ENCODE peak calls at places on chromosomes 1 and 21, in nine cellular contexts. W is H9, J is astrocyte of the spinal cord, S is ascending aorta, R is right atrium auricular region, O is WTC11, M is HCT116, I is body of pancreas, G is cardiac fibroblast. B is an unnamed sample.
A peak's percentile ranks its signal among the peaks of the same experiment; 100 is the strongest.

GRCh38 chr21:36548866-36549265 is 68.9 kb upstream of the CLDN14 start:
- DNase-seq in W (no peak), J (no peak), S (no peak), R (no peak), O (no peak), M (no peak), I (no peak), G (no peak), B (no peak)

GRCh38 chr1:165080253-165080896 is 276.1 kb downstream of the LMX1A start:
- DNase-seq in W (no peak), J (no peak), S (no peak), R (no peak), O (no peak), M (no peak), I (no peak), G (peak; percentile 8), B (no peak)

GRCh38 chr1:88658419-88658818 is 25.7 kb upstream of the PKN2 start:
- DNase-seq in W (no peak), J (no peak), S (no peak), R (no peak), O (no peak), M (no peak), I (no peak), G (no peak), B (no peak)

GRCh38 chr1:245180496-245180895 is 25.7 kb downstream of the KIF26B start:
- DNase-seq in W (no peak), J (peak; percentile 37), S (no peak), R (no peak), O (no peak), M (no peak), I (no peak), G (no peak), B (peak; percentile 25)

GRCh38 chr1:185694081-185694480 is 40.1 kb upstream of the HMCN1 start:
- DNase-seq in W (no peak), J (no peak), S (no peak), R (no peak), O (no peak), M (no peak), I (peak; percentile 27), G (peak; percentile 17), B (no peak)

GRCh38 chr1:33410091-33410701 is 20.7 kb downstream of the PHC2 start:
- DNase-seq in W (no peak), J (peak; percentile 68), S (peak; percentile 11), R (no peak), O (no peak), M (no peak), I (no peak), G (peak; percentile 85), B (no peak)

GRCh38 chr21:17463441-17463840 is 49.4 kb upstream of the CXADR start:
- DNase-seq in W (no peak), J (peak; percentile 79), S (no peak), R (no peak), O (no peak), M (no peak), I (no peak), G (peak; percentile 85), B (no peak)

GRCh38 chr1:102834688-102835320 is 273.5 kb downstream of the COL11A1 start:
- DNase-seq in W (no peak), J (no peak), S (no peak), R (no peak), O (no peak), M (no peak), I (no peak), G (peak; percentile 49), B (no peak)

GRCh38 chr1:150613061-150613920 is 16.1 kb downstream of the ENSA start:
- DNase-seq in W (no peak), J (peak; percentile 94), S (peak; percentile 36), R (no peak), O (no peak), M (peak; percentile 88), I (peak; percentile 44), G (peak; percentile 96), B (no peak)

GRCh38 chr1:235584973-235585372 is 64.6 kb downstream of the GNG4 start:
- DNase-seq in W (no peak), J (no peak), S (no peak), R (no peak), O (no peak), M (no peak), I (no peak), G (no peak), B (no peak)

GRCh38 chr1:235588916-235589515 is 60.6 kb downstream of the GNG4 start:
- DNase-seq in W (no peak), J (peak; percentile 10), S (no peak), R (no peak), O (no peak), M (no peak), I (no peak), G (peak; percentile 86), B (no peak)

GRCh38 chr1:235588156-235588555 is 61.4 kb downstream of the GNG4 start:
- DNase-seq in W (no peak), J (no peak), S (no peak), R (no peak), O (no peak), M (no peak), I (no peak), G (no peak), B (no peak)

GRCh38 chr1:235586992-235587391 is 62.6 kb downstream of the GNG4 start:
- DNase-seq in W (no peak), J (no peak), S (no peak), R (no peak), O (no peak), M (no peak), I (no peak), G (no peak), B (no peak)

DNA sequence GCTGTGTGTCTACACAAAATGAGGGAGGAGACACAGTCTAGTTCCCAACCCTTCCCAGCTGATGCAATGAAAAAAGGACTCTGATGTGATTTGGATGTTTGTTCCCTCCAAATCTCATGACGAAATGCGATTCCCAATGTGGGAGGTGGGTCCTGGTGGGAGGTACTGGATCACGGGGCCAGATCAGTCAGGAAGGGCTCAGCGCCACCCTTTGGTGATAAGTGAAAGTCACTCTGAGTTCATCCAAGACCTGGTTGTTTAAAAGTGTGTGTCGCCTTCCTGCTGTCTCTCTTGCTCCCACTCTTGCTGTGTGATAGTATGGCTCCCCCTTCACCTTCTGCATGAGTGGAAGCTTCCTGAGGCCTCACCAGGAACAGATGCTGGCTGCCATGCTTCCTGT is 63.2 kb downstream of the GNG4 start:
- DNase-seq in W (peak; percentile 58), J (no peak), S (no peak), R (no peak), O (peak; percentile 52), M (no peak), I (no peak), G (no peak), B (no peak)
- TF ChIP-seq CTCF in W (peak; percentile 63), J (no peak), S (no peak), R (no peak), O (no peak), M (no peak), I (no peak), G (no peak), B (no peak)

GRCh38 chr1:81809808-81810207 is 9.1 kb downstream of the ADGRL2 start:
- DNase-seq in W (no peak), J (no peak), S (no peak), R (no peak), O (no peak), M (no peak), I (no peak), G (no peak), B (no peak)

GRCh38 chr1:81812712-81813111 is 12.0 kb downstream of the ADGRL2 start:
- DNase-seq in W (no peak), J (no peak), S (no peak), R (no peak), O (no peak), M (no peak), I (no peak), G (peak; percentile 45), B (no peak)

GRCh38 chr1:81813691-81814090 is 13.0 kb downstream of the ADGRL2 start:
- DNase-seq in W (no peak), J (no peak), S (no peak), R (no peak), O (no peak), M (no peak), I (no peak), G (no peak), B (no peak)

GRCh38 chr1:81808760-81809159 is 8.0 kb downstream of the ADGRL2 start:
- DNase-seq in W (no peak), J (no peak), S (no peak), R (no peak), O (no peak), M (no peak), I (peak; percentile 15), G (peak; percentile 37), B (no peak)

GRCh38 chr1:81811757-81812371 is 11.1 kb downstream of the ADGRL2 start:
- DNase-seq in W (no peak), J (peak; percentile 9), S (no peak), R (no peak), O (no peak), M (peak; percentile 1), I (no peak), G (peak; percentile 42), B (no peak)
- TF ChIP-seq CTCF in W (no peak), J (peak; percentile 40), S (peak; percentile 44), R (no peak), O (no peak), M (peak; percentile 23), I (peak; percentile 15), G (peak; percentile 20), B (peak; percentile 28)

DNA sequence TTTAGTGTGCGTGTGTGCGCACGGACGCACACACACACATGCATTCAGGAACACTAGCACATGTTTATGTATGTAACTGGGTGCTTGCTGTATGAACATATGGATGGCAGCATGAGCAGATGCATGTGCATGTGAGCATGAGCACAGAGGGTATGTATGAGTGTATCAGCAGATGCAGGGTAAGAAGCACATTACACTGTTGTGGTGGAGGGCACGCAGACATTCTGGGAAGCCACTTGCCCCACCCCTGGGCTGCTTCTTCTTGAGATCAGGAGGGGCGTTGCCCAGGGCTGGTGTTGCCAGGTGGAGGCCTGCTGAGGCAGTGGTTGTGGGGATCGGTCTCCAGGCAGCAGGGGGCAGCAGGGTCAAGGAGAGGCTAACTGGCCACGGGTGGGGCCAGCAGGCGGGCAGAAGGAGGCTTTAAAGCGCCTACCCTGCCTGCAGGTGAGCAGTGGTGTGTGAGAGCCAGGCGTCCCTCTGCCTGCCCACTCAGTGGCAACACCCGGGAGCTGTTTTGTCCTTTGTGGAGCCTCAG is 3.9 kb upstream of the P3R3URF start:
- DNase-seq in W (peak; percentile 83), J (peak; percentile 11), S (no peak), R (no peak), O (peak; percentile 72), M (peak; percentile 41), I (peak; percentile 60), G (no peak), B (peak; percentile 35)
- TF ChIP-seq CTCF in W (peak; percentile 43), J (no peak), S (no peak), R (no peak), O (no peak), M (peak; percentile 11), I (no peak), G (no peak), B (no peak)

DNA sequence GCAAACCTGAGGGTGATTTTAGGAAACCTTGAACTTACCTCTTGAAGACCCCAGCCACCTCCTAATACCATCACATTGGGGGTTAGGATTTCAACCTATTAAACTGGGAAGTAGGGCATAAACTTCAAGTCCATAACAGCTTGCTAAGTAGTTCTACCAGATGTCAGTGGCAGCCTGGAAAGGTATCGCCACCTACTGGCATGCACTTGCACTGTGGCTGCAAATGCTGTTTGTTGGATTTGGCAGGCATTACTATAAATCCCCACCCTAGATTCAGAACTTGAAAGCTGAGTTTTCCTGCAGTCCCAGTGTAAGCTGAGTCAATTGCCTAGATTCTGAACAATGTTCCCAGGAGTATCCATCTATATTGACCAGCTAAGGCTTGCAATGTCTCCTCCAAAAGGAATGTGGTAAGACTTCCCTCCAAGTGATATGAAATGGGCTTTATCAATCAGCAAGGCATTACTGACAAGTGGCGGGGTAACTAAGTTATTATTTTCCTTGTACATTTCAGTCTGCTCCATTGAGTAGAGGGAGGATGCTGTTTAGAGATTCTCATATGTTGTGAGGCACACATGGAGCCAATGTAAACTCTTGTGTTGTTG is 474.5 kb downstream of the PTPRC start:
- DNase-seq in W (peak; percentile 65), J (peak; percentile 84), S (no peak), R (no peak), O (peak; percentile 70), M (peak; percentile 48), I (peak; percentile 14), G (peak; percentile 87), B (peak; percentile 56)
- TF ChIP-seq CTCF in W (peak; percentile 87), J (peak; percentile 86), S (peak; percentile 29), R (no peak), O (peak; percentile 56), M (peak; percentile 84), I (peak; percentile 35), G (peak; percentile 98), B (peak; percentile 69)